ENCODE peak calls at places on chromosomes 7 and 10, in seven cellular contexts. A, V, B, I, L, K and M are unnamed samples.

GRCh38 chr10:46318808-46319207 is 32.0 kb downstream of the ANTXRL start:
- DNase-seq in I (no peak), L (no peak), A (no peak), K (no peak), V (no peak), B (no peak), M (no peak)

GRCh38 chr7:39606941-39607340 is 16.4 kb upstream of the RALA start:
- DNase-seq in I (no peak), B (no peak), V (no peak), L (no peak), K (no peak), A (no peak), M (no peak)

GRCh38 chr7:157430721-157431120 is 93.9 kb downstream of the DNAJB6 start:
- DNase-seq in V (no peak), L (no peak), B (peak; percentile 11), A (no peak), I (no peak), K (no peak), M (no peak)

GRCh38 chr7:114973147-114973546 is 51.3 kb downstream of the MDFIC start:
- DNase-seq in K (peak; percentile 35), I (no peak), B (no peak), A (no peak), L (no peak), V (no peak), M (no peak)

GRCh38 chr7:139396323-139396951 is 36.7 kb downstream of the LUC7L2 start:
- DNase-seq in I (no peak), A (no peak), L (no peak), B (no peak), K (peak; percentile 15), V (no peak), M (no peak)

GRCh38 chr7:121313793-121314676 is 14.8 kb upstream of the WNT16 start:
- DNase-seq in B (no peak), I (no peak), A (peak; percentile 25), K (no peak), L (no peak), V (peak; percentile 37), M (peak; percentile 65)

GRCh38 chr7:96784597-96784996 is 75.0 kb upstream of the SEM1 start:
- DNase-seq in I (no peak), A (no peak), L (no peak), V (no peak), K (no peak), B (no peak), M (no peak)

GRCh38 chr7:85890244-85890811 is 703.5 kb upstream of the SEMA3D start:
- DNase-seq in I (no peak), K (peak; percentile 4), V (peak; percentile 34), A (no peak), B (no peak), L (peak; percentile 28), M (peak; percentile 14)

GRCh38 chr7:117014099-117014656 is 60.9 kb downstream of the ST7 start:
- DNase-seq in V (no peak), A (no peak), L (no peak), K (no peak), B (no peak), I (no peak), M (no peak)
- H3K4me3 ChIP-seq in V (no peak overlapping the region), A (no peak overlapping the region), L (no peak overlapping the region), K (no peak overlapping the region), B (no peak overlapping the region), I (no peak overlapping the region), M (no peak overlapping the region)

DNA sequence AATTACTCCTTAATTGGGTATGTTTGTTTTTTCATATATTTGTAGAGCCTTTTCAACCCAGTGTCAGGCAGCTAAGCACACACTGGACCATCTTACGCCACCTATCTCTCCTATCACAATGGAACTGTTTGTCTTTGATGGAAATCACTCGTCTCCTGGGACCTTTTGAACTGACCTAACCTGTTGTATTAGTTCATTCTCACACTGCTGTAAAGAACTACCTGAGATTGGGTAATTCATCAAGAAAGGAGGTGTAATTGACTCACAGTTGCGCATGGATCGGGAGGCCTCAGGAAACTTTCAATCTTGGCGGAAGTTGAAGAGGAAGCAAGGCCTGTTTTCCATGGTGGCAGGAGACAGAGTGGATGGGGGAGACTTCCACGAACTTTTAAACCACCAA is 182.0 kb downstream of the TCERG1L start:
- DNase-seq in I (no peak), L (no peak), A (no peak), B (no peak), K (no peak), V (peak; percentile 58), M (peak; percentile 91)
- H3K4me3 ChIP-seq in I (no peak overlapping the region), L (no peak overlapping the region), A (no peak overlapping the region), B (no peak overlapping the region), K (no peak overlapping the region), V (no peak overlapping the region), M (no peak overlapping the region)

DNA sequence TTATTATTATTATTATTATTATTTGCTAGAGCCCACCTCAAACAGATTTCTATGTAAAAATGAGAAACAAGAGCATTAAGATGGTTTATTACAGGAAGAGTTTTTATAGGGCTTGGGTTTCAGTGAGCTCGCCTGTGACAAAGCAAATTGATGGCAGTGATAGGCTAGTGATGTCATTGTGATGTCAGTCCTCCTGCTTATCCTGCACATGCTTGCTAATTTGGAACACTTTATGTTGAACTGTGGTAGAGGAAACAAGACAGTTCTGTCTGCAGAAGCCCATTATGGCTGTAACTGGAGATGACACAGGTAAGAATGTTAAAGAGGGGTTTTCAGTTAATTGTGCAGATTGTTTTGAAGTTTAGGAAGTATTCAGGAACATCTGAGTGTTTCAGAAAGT is 68.3 kb downstream of the CREM start:
- DNase-seq in L (peak; percentile 71), K (peak; percentile 14), A (no peak), V (no peak), B (no peak), I (no peak), M (no peak)
- H3K4me3 ChIP-seq in L (peak overlapping the region; percentile 89), K (peak overlapping the region; percentile 43), A (no peak overlapping the region), V (no peak overlapping the region), B (peak overlapping the region; percentile 51), I (peak overlapping the region; percentile 54), M (peak overlapping the region; percentile 41)

GRCh38 chr7:79452032-79452494 is 1.4 kb downstream of the MAGI2 start:
- DNase-seq in V (peak; percentile 71), K (peak; percentile 48), A (peak; percentile 10), I (peak; percentile 97), L (peak; percentile 88), B (peak; percentile 92), M (no peak)
- H3K4me3 ChIP-seq in V (peak overlapping the region; percentile 22), K (peak overlapping the region; percentile 57), A (no peak overlapping the region), I (peak overlapping the region; percentile 82), L (peak overlapping the region; percentile 84), B (peak overlapping the region; percentile 68), M (no peak overlapping the region)

DNA sequence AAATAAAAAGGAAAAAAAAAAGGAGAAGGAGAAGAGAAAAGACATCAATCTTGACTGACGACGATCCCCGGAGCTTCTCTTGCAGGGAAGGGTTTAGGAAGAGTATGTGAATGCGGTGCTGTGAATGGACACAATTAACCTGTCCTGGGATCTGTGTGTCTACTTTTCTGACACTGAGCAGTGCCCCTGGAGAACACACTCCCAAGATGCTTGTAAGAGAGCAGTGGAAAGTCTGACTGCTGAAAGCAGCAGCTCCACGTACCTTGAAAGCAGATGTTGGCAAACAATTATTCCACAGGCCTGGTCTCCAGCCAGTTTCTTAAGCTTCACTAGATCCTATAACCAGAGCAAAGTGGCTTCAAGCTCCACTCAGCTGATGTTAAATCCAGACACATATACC is 59.0 kb downstream of the CXCL12 start:
- DNase-seq in A (no peak), V (no peak), K (no peak), L (no peak), I (no peak), B (no peak), M (no peak)
- H3K4me3 ChIP-seq in A (no peak overlapping the region), V (no peak overlapping the region), K (no peak overlapping the region), L (no peak overlapping the region), I (no peak overlapping the region), B (no peak overlapping the region), M (no peak overlapping the region)

DNA sequence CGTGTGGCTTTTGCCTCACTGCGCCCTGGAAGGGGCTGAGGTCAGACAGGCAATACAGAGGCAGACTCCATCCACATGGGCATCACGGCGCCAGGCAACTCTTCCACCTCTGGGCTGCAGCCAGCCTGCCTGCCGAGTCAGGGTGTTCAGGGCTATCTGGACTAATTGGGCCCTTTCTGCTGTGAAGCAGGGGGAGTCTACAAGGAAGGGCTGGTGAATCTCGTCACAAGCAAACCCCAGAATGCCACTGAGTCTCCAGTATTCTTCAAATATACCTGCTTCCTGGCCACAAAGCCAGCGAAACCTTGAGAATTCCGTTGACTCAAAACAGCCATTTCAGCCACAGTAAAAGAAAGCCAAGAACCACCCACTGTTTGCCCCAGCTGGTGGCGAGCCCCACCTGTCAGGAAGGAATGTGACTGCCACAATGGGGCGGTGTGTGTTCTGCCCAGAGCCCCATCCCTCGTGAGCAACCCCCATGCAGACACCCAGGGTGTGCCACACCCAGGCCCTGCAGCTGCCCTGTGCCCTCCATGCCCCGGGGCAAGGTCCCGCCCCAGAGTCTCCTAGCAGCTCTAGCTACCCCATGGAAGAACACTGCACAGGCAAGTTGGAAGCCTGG is 117.3 kb downstream of the FAM53B start:
- DNase-seq in A (no peak), K (peak; percentile 82), V (no peak), B (no peak), L (no peak), I (no peak), M (no peak)
- H3K4me3 ChIP-seq in A (no peak overlapping the region), K (no peak overlapping the region), V (no peak overlapping the region), B (no peak overlapping the region), L (no peak overlapping the region), I (no peak overlapping the region), M (no peak overlapping the region)

GRCh38 chr7:29288534-29289091 is 94.0 kb downstream of the CHN2 start:
- DNase-seq in V (no peak), A (no peak), I (no peak), K (no peak), L (no peak), B (no peak), M (no peak)
- H3K4me3 ChIP-seq in V (no peak overlapping the region), A (no peak overlapping the region), I (no peak overlapping the region), K (no peak overlapping the region), L (no peak overlapping the region), B (no peak overlapping the region), M (no peak overlapping the region)

DNA sequence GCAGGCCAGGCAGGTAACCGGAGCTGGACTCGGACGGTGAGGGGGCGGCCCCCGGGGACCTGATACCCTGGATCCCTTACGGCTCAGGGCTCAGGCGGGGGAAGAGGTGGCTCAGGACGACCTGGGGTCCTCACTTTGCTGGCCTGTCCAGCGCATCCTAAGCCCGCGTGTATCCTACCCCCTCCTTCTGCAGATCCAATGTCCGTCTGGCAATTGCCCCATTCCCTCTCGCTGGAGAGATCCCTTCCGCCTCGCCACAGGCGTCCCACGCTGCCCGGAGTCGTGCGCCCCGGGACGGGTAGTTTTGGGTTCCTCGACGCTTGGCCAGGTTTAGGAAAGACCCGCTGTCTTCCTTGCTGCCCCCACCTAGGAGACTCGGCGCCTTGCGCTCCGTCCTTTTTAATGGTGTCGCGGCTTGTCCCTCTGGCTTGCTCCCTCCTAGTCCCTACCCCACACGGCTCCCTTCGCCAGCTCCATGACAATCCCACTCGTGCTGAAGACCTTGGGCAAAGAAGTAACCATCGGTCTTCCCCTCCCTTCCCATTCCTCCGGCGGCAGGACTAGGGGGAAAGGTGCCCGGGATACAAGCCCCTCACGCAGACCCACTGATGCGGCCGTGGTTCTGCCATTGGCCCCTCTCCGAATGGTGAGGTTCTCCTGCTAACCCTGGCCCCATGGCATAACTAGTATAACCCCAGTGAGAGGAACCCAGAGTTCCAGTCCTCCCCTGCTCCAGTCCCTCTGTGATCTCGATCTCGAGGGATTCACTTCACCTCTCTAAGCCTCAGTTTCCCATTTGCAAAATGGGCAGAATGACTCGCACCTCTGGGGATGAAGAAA is 170.3 kb downstream of the UBE2H start:
- DNase-seq in K (no peak), L (no peak), V (no peak), B (no peak), I (no peak), A (no peak), M (no peak)
- H3K4me3 ChIP-seq in K (no peak overlapping the region), L (no peak overlapping the region), V (no peak overlapping the region), B (no peak overlapping the region), I (no peak overlapping the region), A (no peak overlapping the region), M (no peak overlapping the region)

GRCh38 chr10:83908987-83909386 is 230.3 kb upstream of the GHITM start:
- DNase-seq in K (no peak), I (no peak), L (no peak), A (no peak), B (no peak), V (peak; percentile 70), M (no peak)
- H3K4me3 ChIP-seq in K (no peak overlapping the region), I (no peak overlapping the region), L (no peak overlapping the region), A (no peak overlapping the region), B (no peak overlapping the region), V (no peak overlapping the region), M (no peak overlapping the region)